ENCODE peak calls at places on chromosome X, in nine cellular contexts. T is PC-9; U is fibroblast of lung; A is effector memory CD4-positive, alpha-beta T cell; J is cardiac muscle cell; G is PC-3; N is Caco-2; M is hepatocyte; E is CD4-positive, alpha-beta memory T cell. P is an unnamed sample. For H3K4me1, the result is how much of the 10 kb centered on the place peaks cover.

GRCh38 chrX:24999501-24999900 is 16.3 kb downstream of the ARX start:
- DNase-seq in E (no peak), G (no peak), J (no peak), N (no peak), A (no peak), U (no peak), M (no peak), T (no peak), P (no peak)

GRCh38 chrX:77548751-77549150 is 101.6 kb downstream of the FGF16 start:
- DNase-seq in E (no peak), J (no peak), T (no peak), M (no peak), U (no peak), G (no peak), N (no peak), A (no peak), P (no peak)

GRCh38 chrX:120453985-120454384 is 15.1 kb downstream of the LAMP2 start:
- DNase-seq in M (no peak), T (no peak), E (no peak), G (peak), A (no peak), N (no peak), U (peak), J (no peak), P (peak)

GRCh38 chrX:151801980-151802379 is 67.4 kb downstream of the CNGA2 start:
- DNase-seq in N (no peak), E (no peak), A (no peak), M (no peak), U (no peak), T (peak), J (no peak), G (no peak), P (no peak)

GRCh38 chrX:26562156-26562555 is 346.2 kb downstream of the MAGEB5 start:
- DNase-seq in T (no peak), A (no peak), G (no peak), U (no peak), E (no peak), N (no peak), J (no peak), M (no peak), P (no peak)

GRCh38 chrX:152988536-152989291 is 5.2 kb downstream of the PNMA5 start:
- DNase-seq in E (no peak), M (no peak), A (no peak), J (no peak), T (no peak), U (no peak), N (no peak), G (no peak), P (no peak)

GRCh38 chrX:116204947-116205346 is 34.4 kb downstream of the AGTR2 start:
- DNase-seq in G (peak), E (no peak), N (no peak), U (peak), T (no peak), J (peak), M (peak), A (no peak), P (peak)

GRCh38 chrX:12065251-12065650 is 73.0 kb upstream of the FRMPD4 start:
- DNase-seq in N (no peak), T (peak), G (peak), A (no peak), M (peak), U (peak), E (no peak), J (peak), P (peak)

GRCh38 chrX:41337140-41337539 is 3.2 kb downstream of the DDX3X start:
- DNase-seq in G (peak), N (no peak), J (no peak), E (no peak), U (no peak), T (no peak), M (no peak), A (no peak), P (no peak)

GRCh38 chrX:22272613-22273012 is at the start of gene CBLL2:
- DNase-seq in N (no peak), T (no peak), J (no peak), E (no peak), A (no peak), U (no peak), G (no peak), M (no peak), P (no peak)

GRCh38 chrX:41275661-41276609 is 58.0 kb upstream of the DDX3X start:
- DNase-seq in T (no peak), M (peak), A (peak), E (peak), G (peak), J (peak), N (peak), U (peak), P (peak)

GRCh38 chrX:104707572-104707971 is 141.6 kb downstream of the IL1RAPL2 start:
- DNase-seq in U (peak), G (peak), T (no peak), M (no peak), N (no peak), J (no peak), A (no peak), E (no peak), P (no peak)

GRCh38 chrX:356385-357034 is 30.2 kb downstream of the PPP2R3B start:
- DNase-seq in J (no peak), T (no peak), M (no peak), E (no peak), N (no peak), A (no peak), U (peak), G (peak), P (peak)

GRCh38 chrX:74232859-74233258 is 71.1 kb upstream of the ZCCHC13 start:
- DNase-seq in G (peak), U (peak), E (no peak), J (no peak), N (no peak), M (no peak), A (no peak), T (no peak), P (peak)

GRCh38 chrX:727738-728621 is 97.4 kb downstream of the SHOX start:
- DNase-seq in M (peak), G (peak), T (no peak), E (no peak), A (no peak), U (no peak), J (peak), N (no peak), P (no peak)

DNA sequence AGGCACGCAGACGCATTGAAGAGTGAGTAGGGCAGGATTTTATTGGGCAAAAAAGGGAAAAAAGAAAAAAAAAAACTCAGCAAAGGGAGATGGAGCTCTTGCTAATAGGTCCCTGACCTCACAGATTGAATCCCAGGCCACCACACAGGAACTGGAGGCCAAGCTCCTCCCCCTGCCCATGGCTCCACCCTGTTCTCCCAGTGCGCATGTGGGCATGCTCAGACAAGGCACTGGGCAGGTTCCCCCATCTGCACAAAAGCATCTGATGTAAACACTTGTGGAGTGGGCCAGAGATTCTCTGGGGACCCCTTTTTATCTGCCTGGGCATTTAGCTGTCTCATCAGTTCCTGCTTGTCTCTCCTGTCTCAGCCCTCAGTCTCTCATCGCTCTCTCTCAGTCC is 9.5 kb downstream of the FRMD7 start:
- DNase-seq in T (no peak), N (no peak), G (no peak), M (no peak), A (no peak), E (no peak), U (no peak), J (no peak), P (no peak)
- H3K4me1 ChIP-seq in T (under half), N (under half), G (under half), M (under half), A (under half), E (under half), U (under half), J (under half), P (under half)

GRCh38 chrX:154142386-154142785 is 1.7 kb upstream of the OPN1LW start:
- DNase-seq in J (no peak), T (no peak), N (no peak), M (no peak), A (no peak), U (no peak), G (no peak), E (no peak), P (no peak)
- H3K4me1 ChIP-seq in J (under half), T (under half), N (under half), M (under half), A (under half), U (under half), G (under half), E (under half), P (under half)

GRCh38 chrX:46319750-46320149 is 225.5 kb downstream of the ZNF674 start:
- DNase-seq in E (no peak), N (no peak), A (no peak), J (no peak), M (no peak), U (no peak), G (no peak), T (no peak), P (no peak)

GRCh38 chrX:46318551-46318950 is 226.7 kb downstream of the ZNF674 start:
- DNase-seq in M (no peak), A (no peak), T (no peak), U (no peak), G (no peak), J (no peak), N (no peak), E (no peak), P (no peak)

GRCh38 chrX:46311581-46312120 is 233.6 kb downstream of the ZNF674 start:
- DNase-seq in E (no peak), N (no peak), U (peak), T (no peak), A (no peak), J (no peak), G (no peak), M (no peak), P (no peak)

DNA sequence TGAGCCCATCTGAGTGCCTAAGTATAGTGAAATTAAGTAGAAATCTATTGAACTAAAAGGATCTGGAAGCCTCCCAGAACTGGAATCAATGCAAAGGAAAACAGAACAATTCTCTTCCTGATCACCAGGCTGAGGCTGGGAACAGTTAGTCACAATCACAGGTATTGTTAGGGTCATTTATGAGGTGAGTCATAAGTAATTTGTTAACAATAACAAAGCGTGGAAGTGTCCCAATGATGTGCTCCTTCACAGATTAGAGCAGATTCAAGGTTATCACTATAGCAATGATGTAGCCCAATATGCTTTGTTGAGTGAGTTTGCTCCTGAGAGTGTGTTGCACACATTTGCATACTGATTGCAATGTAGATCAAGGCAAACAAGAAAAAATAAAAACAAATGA is 228.1 kb downstream of the ZNF674 start:
- DNase-seq in M (no peak), N (no peak), A (no peak), E (no peak), J (no peak), G (peak), U (no peak), T (peak), P (no peak)
- H3K4me1 ChIP-seq in M (under half), N (under half), A (under half), E (under half), J (under half), G (under half), U (under half), T (under half), P (under half)

DNA sequence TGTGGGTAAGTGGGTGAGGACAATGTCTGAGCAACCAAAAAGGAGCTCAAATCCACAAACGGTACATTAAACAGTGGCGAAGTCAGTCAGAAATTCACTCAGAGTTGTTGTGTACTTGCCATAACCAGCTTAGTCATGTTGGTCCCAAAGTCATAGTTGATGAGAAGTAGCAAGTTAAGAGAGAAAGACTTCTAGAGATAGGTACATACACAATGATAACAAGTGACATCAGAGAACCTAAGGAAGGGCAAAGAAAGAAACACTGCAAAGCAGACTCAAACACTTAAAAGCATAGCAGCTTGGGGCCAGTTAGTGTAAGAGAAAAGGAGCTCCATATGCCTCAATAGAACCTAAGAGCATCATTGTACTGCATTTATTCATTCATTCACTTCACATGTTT is 30.2 kb downstream of the DYNLT3 start:
- DNase-seq in G (no peak), J (no peak), T (no peak), E (no peak), N (no peak), A (no peak), U (no peak), M (no peak), P (no peak)
- H3K4me1 ChIP-seq in G (under half), J (under half), T (under half), E (under half), N (under half), A (under half), U (under half), M (under half), P (under half)

DNA sequence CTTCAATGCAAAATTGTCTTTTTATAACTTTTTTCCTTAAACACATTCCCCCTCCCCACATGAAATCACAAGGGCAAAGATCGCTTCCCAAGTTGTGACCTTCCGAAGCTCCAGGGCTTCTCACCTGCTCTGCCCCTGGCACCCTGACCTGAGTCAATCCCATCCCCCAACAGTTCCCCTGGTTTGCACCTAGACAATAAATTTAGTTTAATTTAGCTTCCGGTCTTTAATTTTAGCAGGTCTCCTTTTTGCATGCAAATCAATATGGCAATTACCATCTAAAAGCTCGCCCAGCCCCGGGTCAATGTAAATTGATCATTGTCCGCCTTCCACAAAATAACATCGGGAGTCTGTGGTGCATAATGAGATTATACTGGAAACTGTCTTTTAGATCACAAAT is 6.8 kb downstream of the BCOR start:
- DNase-seq in E (no peak), U (no peak), A (no peak), J (no peak), T (no peak), N (no peak), M (no peak), G (no peak), P (no peak)
- H3K4me1 ChIP-seq in E (half or more), U (under half), A (under half), J (half or more), T (under half), N (under half), M (half or more), G (half or more), P (under half)

GRCh38 chrX:129768586-129769466 is 10.9 kb upstream of the SASH3 start:
- DNase-seq in M (no peak), A (no peak), E (no peak), T (no peak), G (no peak), U (peak), J (no peak), N (no peak), P (no peak)
- H3K4me1 ChIP-seq in M (under half), A (half or more), E (half or more), T (under half), G (under half), U (under half), J (under half), N (under half), P (under half)

GRCh38 chrX:118522230-118522926 is 26.8 kb downstream of the DOCK11 start:
- DNase-seq in A (no peak), N (no peak), M (no peak), E (no peak), G (no peak), J (no peak), U (no peak), T (no peak), P (no peak)
- H3K4me1 ChIP-seq in A (under half), N (under half), M (under half), E (half or more), G (under half), J (under half), U (under half), T (under half), P (under half)

GRCh38 chrX:19748898-19749680 is 138.3 kb downstream of the SH3KBP1 start:
- DNase-seq in T (no peak), M (no peak), U (no peak), N (no peak), E (no peak), A (no peak), G (no peak), J (no peak), P (no peak)
- H3K4me1 ChIP-seq in T (under half), M (under half), U (under half), N (under half), E (half or more), A (half or more), G (under half), J (under half), P (under half)

GRCh38 chrX:139832728-139833309 is 100.0 kb downstream of the ATP11C start:
- DNase-seq in J (no peak), G (peak), U (no peak), N (no peak), E (no peak), M (no peak), T (no peak), A (no peak), P (no peak)
- H3K4me1 ChIP-seq in J (under half), G (under half), U (under half), N (under half), E (under half), M (under half), T (under half), A (under half), P (under half)

DNA sequence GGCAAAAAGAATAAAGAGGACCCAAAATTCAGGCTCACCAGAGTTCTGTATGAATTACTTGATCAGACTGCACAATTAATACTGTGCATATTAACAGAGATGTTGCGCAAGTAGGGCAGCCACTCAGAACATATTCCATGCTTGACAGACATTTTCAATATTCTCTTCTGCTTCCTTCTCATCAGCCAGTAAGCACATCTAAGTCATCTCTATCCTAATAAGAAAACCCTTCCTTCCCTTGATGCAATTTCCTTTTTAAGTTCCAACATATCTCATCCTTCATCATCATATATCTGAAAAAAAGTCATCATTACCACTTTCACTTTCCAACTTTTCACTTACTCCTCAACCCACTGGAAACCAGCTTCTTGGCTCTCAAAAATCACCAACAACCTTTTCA is 14.3 kb downstream of the MBNL3 start:
- DNase-seq in J (no peak), A (no peak), T (no peak), N (no peak), G (no peak), M (no peak), U (no peak), E (no peak), P (no peak)
- H3K4me1 ChIP-seq in J (under half), A (under half), T (under half), N (under half), G (under half), M (under half), U (under half), E (under half), P (under half)

P was measured in mesenchymal stem cell.